ENCODE peak calls at places on chromosome 2, in five cellular contexts. Z is upper lobe of right lung, A is A549, E is substantia nigra, K is astrocyte of the spinal cord. L is an unnamed sample.

GRCh38 chr2:12657560-12657959 is 59.2 kb upstream of the TRIB2 start:
- DNase-seq in Z (no peak), A (no peak), E (no peak), K (no peak), L (no peak)

GRCh38 chr2:229661478-229661877 is 52.9 kb downstream of the DNER start:
- DNase-seq in Z (no peak), A (no peak), E (no peak), K (no peak), L (no peak)

GRCh38 chr2:223967981-223968380 is 10.7 kb downstream of the MRPL44 start:
- DNase-seq in Z (no peak), A (no peak), E (no peak), K (peak), L (no peak)

GRCh38 chr2:160434254-160434948 is 59.2 kb downstream of the RBMS1 start:
- DNase-seq in Z (no peak), A (no peak), E (no peak), K (no peak), L (no peak)

GRCh38 chr2:10335046-10335840 is 32.5 kb downstream of the HPCAL1 start:
- DNase-seq in Z (no peak), A (no peak), E (no peak), K (no peak), L (peak)

GRCh38 chr2:164890533-164890932 is 48.9 kb upstream of the COBLL1 start:
- DNase-seq in Z (no peak), A (no peak), E (no peak), K (no peak), L (no peak)

GRCh38 chr2:221792971-221793670 is 221.0 kb upstream of the EPHA4 start:
- DNase-seq in Z (no peak), A (no peak), E (no peak), K (no peak), L (no peak)

GRCh38 chr2:232415736-232416520 is 9.3 kb downstream of the ALPG start:
- DNase-seq in Z (peak), A (no peak), E (no peak), K (no peak), L (no peak)

GRCh38 chr2:127437781-127438726 is 19.8 kb downstream of the PROC start:
- DNase-seq in Z (peak), A (no peak), E (no peak), K (no peak), L (no peak)

GRCh38 chr2:26081601-26082000 is 47.7 kb downstream of the RAB10 start:
- DNase-seq in Z (no peak), A (no peak), E (no peak), K (no peak), L (no peak)

GRCh38 chr2:45435316-45435715 is 175.8 kb downstream of the SRBD1 start:
- DNase-seq in Z (no peak), A (no peak), E (no peak), K (peak), L (no peak)

GRCh38 chr2:198383392-198383791 is 579.0 kb downstream of the PLCL1 start:
- DNase-seq in Z (no peak), A (no peak), E (no peak), K (peak), L (no peak)

GRCh38 chr2:186862869-186863709 is 14.1 kb upstream of the ZSWIM2 start:
- DNase-seq in Z (no peak), A (peak), E (no peak), K (peak), L (peak)

GRCh38 chr2:237223208-237223861 is 137.6 kb downstream of the COPS8 start:
- DNase-seq in Z (no peak), A (peak), E (no peak), K (peak), L (no peak)

GRCh38 chr2:154455871-154456270 is 242.6 kb upstream of the KCNJ3 start:
- DNase-seq in Z (no peak), A (no peak), E (no peak), K (peak), L (no peak)

GRCh38 chr2:45046786-45047185 is 37.5 kb upstream of the SIX2 start:
- DNase-seq in Z (no peak), A (no peak), E (no peak), K (peak), L (no peak)

GRCh38 chr2:28394331-28394877 is 1.7 kb downstream of the FOSL2 start:
- DNase-seq in Z (peak), A (no peak), E (no peak), K (peak), L (peak)

GRCh38 chr2:127275356-127275755 is 18.6 kb downstream of the ERCC3 start:
- DNase-seq in Z (no peak), A (no peak), E (no peak), K (no peak), L (no peak)

GRCh38 chr2:109045505-109045904 is 56.5 kb upstream of the EDAR start:
- DNase-seq in Z (no peak), A (no peak), E (no peak), K (no peak), L (no peak)

GRCh38 chr2:148602918-148603561 is 41.5 kb upstream of the EPC2 start:
- DNase-seq in Z (no peak), A (no peak), E (no peak), K (no peak), L (no peak)

GRCh38 chr2:161836664-161837063 is 212.4 kb downstream of the SLC4A10 start:
- DNase-seq in Z (no peak), A (no peak), E (no peak), K (no peak), L (no peak)

GRCh38 chr2:172864182-172864581 is 128.5 kb downstream of the RAPGEF4 start:
- DNase-seq in Z (peak), A (no peak), E (peak), K (peak), L (peak)

GRCh38 chr2:196247979-196248286 is 76.6 kb upstream of the STK17B start:
- DNase-seq in Z (no peak), A (no peak), E (no peak), K (no peak), L (no peak)

GRCh38 chr2:15725101-15725787 is 133.6 kb downstream of the DDX1 start:
- DNase-seq in Z (no peak), A (no peak), E (no peak), K (no peak), L (no peak)

GRCh38 chr2:170213651-170214050 is 35.7 kb downstream of the MYO3B start:
- DNase-seq in Z (no peak), A (no peak), E (no peak), K (no peak), L (no peak)

GRCh38 chr2:68482296-68482695 is 14.9 kb downstream of the APLF start:
- DNase-seq in Z (no peak), A (no peak), E (no peak), K (no peak), L (no peak)

GRCh38 chr2:202178342-202178958 is 59.9 kb downstream of the SUMO1 start:
- DNase-seq in Z (no peak), A (peak), E (no peak), K (peak), L (peak)

GRCh38 chr2:8636691-8637636 is 44.9 kb upstream of the ID2 start:
- DNase-seq in Z (peak), A (no peak), E (no peak), K (peak), L (peak)

GRCh38 chr2:186588940-186589732 is 720 bp upstream of the ITGAV start:
- DNase-seq in Z (no peak), A (no peak), E (no peak), K (no peak), L (peak)

GRCh38 chr2:43169987-43170732 is 56.2 kb downstream of the ZFP36L2 start:
- DNase-seq in Z (no peak), A (no peak), E (no peak), K (no peak), L (no peak)

GRCh38 chr2:162840598-162841246 is 2.2 kb upstream of the KCNH7 start:
- DNase-seq in Z (no peak), A (peak), E (peak), K (peak), L (peak)

GRCh38 chr2:98463081-98463481 is 18.4 kb downstream of the INPP4A start:
- DNase-seq in Z (no peak), A (no peak), E (no peak), K (no peak), L (no peak)

GRCh38 chr2:68217729-68218128 is 34.6 kb downstream of the PPP3R1 start:
- DNase-seq in Z (no peak), A (no peak), E (no peak), K (no peak), L (no peak)

GRCh38 chr2:81675651-81676050 is 1371.1 kb upstream of the LRRTM1 start:
- DNase-seq in Z (no peak), A (no peak), E (no peak), K (no peak), L (no peak)

GRCh38 chr2:131036696-131037397 is 56.4 kb downstream of the FAM168B start:
- DNase-seq in Z (no peak), A (no peak), E (no peak), K (no peak), L (no peak)

L was measured in T47D.